ENCODE peak calls at places on chromosomes 5 and 9, in six cellular contexts. F is colonic mucosa, L is OCI-LY7, P is lower lobe of right lung, T is epithelial cell of proximal tubule, N is left ventricle myocardium inferior. B is an unnamed sample.

GRCh38 chr9:33044677-33045282 is 19.7 kb downstream of the DNAJA1 start:
- DNase-seq in N (no peak), L (no peak), T (no peak), P (no peak), F (peak), B (peak)

GRCh38 chr9:92151691-92152393 is 36.6 kb upstream of the SPTLC1 start:
- DNase-seq in L (no peak), N (peak), P (no peak), F (no peak), T (no peak), B (peak)

GRCh38 chr5:127027539-127027938 is 2.8 kb downstream of the MARCHF3 start:
- DNase-seq in T (no peak), P (no peak), N (no peak), F (no peak), L (no peak), B (no peak)

GRCh38 chr9:98226516-98226915 is 28.9 kb downstream of the TBC1D2 start:
- DNase-seq in F (no peak), L (no peak), P (no peak), N (no peak), T (no peak), B (no peak)

GRCh38 chr5:57493034-57493433 is 10.4 kb upstream of the ACTBL2 start:
- DNase-seq in P (no peak), L (no peak), F (no peak), T (peak), N (no peak), B (peak)

GRCh38 chr5:174271316-174271715 is 225.8 kb downstream of the NSG2 start:
- DNase-seq in F (no peak), P (no peak), T (no peak), N (no peak), L (no peak), B (no peak)

GRCh38 chr9:81361311-81361710 is 328.0 kb downstream of the TLE1 start:
- DNase-seq in L (no peak), F (no peak), N (no peak), T (no peak), P (no peak), B (no peak)

GRCh38 chr9:20790721-20791120 is 106.7 kb downstream of the FOCAD start:
- DNase-seq in P (no peak), F (no peak), T (no peak), L (no peak), N (no peak), B (no peak)

GRCh38 chr5:76641514-76642120 is 18.4 kb upstream of the F2RL2 start:
- DNase-seq in P (no peak), N (peak), F (peak), T (peak), L (peak), B (peak)

GRCh38 chr5:103441523-103441922 is 121.1 kb downstream of the NUDT12 start:
- DNase-seq in N (no peak), L (peak), P (no peak), T (no peak), F (no peak), B (no peak)

GRCh38 chr5:95113489-95113888 is 171.4 kb downstream of the MCTP1 start:
- DNase-seq in P (no peak), N (no peak), F (no peak), T (peak), L (no peak), B (peak)

GRCh38 chr5:89901983-89902382 is 507.6 kb downstream of the CETN3 start:
- DNase-seq in P (no peak), F (no peak), N (no peak), L (no peak), T (no peak), B (no peak)

GRCh38 chr9:72951043-72951442 is 1.8 kb downstream of the ALDH1A1 start:
- DNase-seq in T (no peak), L (no peak), P (no peak), N (no peak), F (no peak), B (no peak)

GRCh38 chr9:96555567-96556386 is 63.9 kb downstream of the CDC14B start:
- DNase-seq in N (no peak), F (no peak), L (no peak), T (no peak), P (no peak), B (peak)

GRCh38 chr9:133813749-133814585 is 75.8 kb upstream of the SARDH start:
- DNase-seq in L (no peak), P (no peak), N (peak), T (no peak), F (no peak), B (no peak)

GRCh38 chr9:137253717-137254623 is 1.2 kb upstream of the NELFB start:
- DNase-seq in T (no peak), N (no peak), P (no peak), F (peak), L (no peak), B (no peak)

GRCh38 chr5:54655266-54655665 is 137.7 kb downstream of the SNX18 start:
- DNase-seq in N (no peak), L (no peak), P (no peak), F (no peak), T (no peak), B (no peak)

GRCh38 chr5:14231156-14231555 is 88.0 kb downstream of the TRIO start:
- DNase-seq in T (no peak), N (no peak), L (no peak), F (no peak), P (no peak), B (no peak)

GRCh38 chr9:7671847-7672246 is 127.7 kb downstream of the DMAC1 start:
- DNase-seq in F (no peak), P (no peak), N (no peak), T (no peak), L (no peak), B (no peak)

GRCh38 chr5:112186401-112186990 is 232.6 kb downstream of the EPB41L4A start:
- DNase-seq in L (peak), F (peak), P (no peak), N (no peak), T (no peak), B (peak)

GRCh38 chr5:99590806-99591205 is 662.0 kb upstream of the CHD1 start:
- DNase-seq in P (no peak), N (no peak), L (no peak), F (no peak), T (no peak), B (no peak)

GRCh38 chr9:125240649-125240999 is 519 bp downstream of the HSPA5 start:
- DNase-seq in P (no peak), N (no peak), F (peak), L (peak), T (no peak), B (peak)

GRCh38 chr5:139637438-139638089 is 10.6 kb upstream of the CXXC5 start:
- DNase-seq in F (peak), L (peak), T (no peak), P (peak), N (peak), B (peak)

GRCh38 chr5:58241383-58241782 is 218.5 kb downstream of the PLK2 start:
- DNase-seq in L (no peak), N (no peak), P (no peak), T (no peak), F (no peak), B (no peak)

GRCh38 chr9:127903557-127904475 is 4.4 kb upstream of the ST6GALNAC6 start:
- DNase-seq in F (peak), P (peak), L (peak), N (peak), T (no peak), B (no peak)

GRCh38 chr9:14366071-14366470 is 52.1 kb upstream of the NFIB start:
- DNase-seq in F (no peak), T (no peak), N (no peak), P (no peak), L (no peak), B (peak)

GRCh38 chr5:172789687-172790495 is 18.9 kb upstream of the DUSP1 start:
- DNase-seq in T (no peak), N (no peak), F (peak), L (no peak), P (peak), B (no peak)

GRCh38 chr9:138008081-138008841 is 130.7 kb downstream of the CACNA1B start:
- DNase-seq in N (no peak), F (no peak), T (no peak), L (no peak), P (no peak), B (no peak)

GRCh38 chr5:95709967-95710650 is 21.0 kb upstream of the RHOBTB3 start:
- DNase-seq in F (no peak), N (peak), T (no peak), P (no peak), L (no peak), B (no peak)

GRCh38 chr5:5360878-5361520 is 61.5 kb upstream of the ICE1 start:
- DNase-seq in T (no peak), P (no peak), F (no peak), L (no peak), N (no peak), B (no peak)

GRCh38 chr9:100573655-100574260 is 4.1 kb upstream of the CAVIN4 start:
- DNase-seq in F (no peak), P (no peak), T (no peak), L (no peak), N (no peak), B (no peak)

GRCh38 chr5:150155258-150156032 is at the start of gene PDGFRB:
- DNase-seq in N (peak), T (no peak), F (peak), P (peak), L (no peak), B (peak)

GRCh38 chr5:175202461-175203065 is 241.4 kb downstream of the DRD1 start:
- DNase-seq in L (no peak), N (no peak), T (peak), F (no peak), P (no peak), B (peak)

GRCh38 chr5:90916947-90917800 is 358.6 kb downstream of the ADGRV1 start:
- DNase-seq in T (no peak), F (no peak), P (no peak), L (no peak), N (no peak), B (no peak)

GRCh38 chr9:122372856-122373845 is 2.3 kb downstream of the PTGS1 start:
- DNase-seq in P (no peak), N (no peak), F (no peak), T (no peak), L (no peak), B (no peak)

GRCh38 chr5:71946631-71947030 is 160.6 kb upstream of the MAP1B start:
- DNase-seq in T (no peak), P (no peak), L (no peak), N (no peak), F (no peak), B (no peak)

GRCh38 chr9:71975833-71976232 is 64.4 kb downstream of the C9orf85 start:
- DNase-seq in T (no peak), F (no peak), P (no peak), N (no peak), L (peak), B (no peak)

GRCh38 chr9:128341435-128341849 is 1.1 kb downstream of the SLC27A4 start:
- DNase-seq in P (peak), L (peak), N (peak), F (peak), T (peak), B (peak)

GRCh38 chr5:44891116-44891515 is 82.4 kb downstream of the MRPS30 start:
- DNase-seq in F (no peak), P (no peak), N (no peak), L (no peak), T (no peak), B (no peak)

GRCh38 chr5:179621551-179621971 is 1.9 kb downstream of the HNRNPH1 start:
- DNase-seq in P (no peak), L (no peak), N (no peak), T (no peak), F (no peak), B (no peak)

GRCh38 chr9:111236337-111236736 is 93.7 kb downstream of the OR2K2 start:
- DNase-seq in P (no peak), T (no peak), L (no peak), F (no peak), N (no peak), B (no peak)

GRCh38 chr9:111231801-111232580 is 98.0 kb downstream of the OR2K2 start:
- DNase-seq in F (no peak), T (no peak), P (no peak), L (no peak), N (no peak), B (no peak)

GRCh38 chr9:111233963-111234362 is 96.1 kb downstream of the OR2K2 start:
- DNase-seq in T (no peak), P (no peak), N (no peak), L (no peak), F (no peak), B (no peak)

GRCh38 chr9:111237447-111237846 is 92.6 kb downstream of the OR2K2 start:
- DNase-seq in F (no peak), N (no peak), T (no peak), L (no peak), P (no peak), B (no peak)

GRCh38 chr9:111232997-111233790 is 96.8 kb downstream of the OR2K2 start:
- DNase-seq in P (no peak), N (no peak), F (no peak), L (no peak), T (no peak), B (peak)
- H3K4me3 ChIP-seq in P (no peak), N (no peak), F (no peak), L (no peak), T (no peak), B (no peak)

GRCh38 chr5:64632251-64632650 is 58.1 kb upstream of the SHISAL2B start:
- DNase-seq in T (no peak), F (no peak), N (no peak), L (no peak), P (peak), B (peak)

GRCh38 chr5:64635056-64635686 is 55.1 kb upstream of the SHISAL2B start:
- DNase-seq in F (no peak), T (no peak), P (no peak), L (peak), N (no peak), B (peak)

GRCh38 chr5:64637144-64637543 is 53.2 kb upstream of the SHISAL2B start:
- DNase-seq in L (no peak), T (no peak), F (no peak), N (no peak), P (no peak), B (no peak)

GRCh38 chr5:64637837-64638443 is 52.4 kb upstream of the SHISAL2B start:
- DNase-seq in L (no peak), N (no peak), P (no peak), T (no peak), F (no peak), B (no peak)
- TF ChIP-seq CTCF in L (no peak), N (no peak), P (no peak), T (peak), F (no peak), B (peak)

GRCh38 chr9:88653926-88654325 is 118.9 kb downstream of the NXNL2 start:
- DNase-seq in T (no peak), F (no peak), L (no peak), N (no peak), P (no peak), B (peak)
- H3K4me3 ChIP-seq in T (no peak), F (no peak), L (no peak), N (no peak), P (no peak), B (no peak)

DNA sequence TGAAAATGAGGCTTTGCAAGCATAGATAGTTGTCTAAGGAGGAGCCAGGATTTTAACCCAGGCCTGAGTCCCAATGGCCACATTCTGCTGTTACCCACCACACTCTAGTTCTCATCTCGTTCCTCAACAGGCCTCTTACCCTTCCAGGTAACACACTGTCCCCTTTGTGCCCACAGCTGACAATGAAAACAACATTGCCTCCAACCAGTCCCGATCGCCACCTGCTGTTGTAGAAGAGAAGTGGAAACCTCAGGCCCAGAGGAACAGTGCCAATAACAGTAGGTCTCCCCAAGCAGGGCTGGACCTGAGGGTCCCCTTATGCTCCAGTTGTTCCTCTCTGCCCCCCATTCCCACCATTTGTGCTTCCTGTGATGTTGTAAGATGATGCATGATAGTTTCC is 30.4 kb downstream of the AMBP start:
- DNase-seq in F (peak), L (peak), N (no peak), P (no peak), T (no peak), B (no peak)
- TF ChIP-seq CTCF in F (peak), L (peak), N (peak), P (peak), T (peak), B (peak)

DNA sequence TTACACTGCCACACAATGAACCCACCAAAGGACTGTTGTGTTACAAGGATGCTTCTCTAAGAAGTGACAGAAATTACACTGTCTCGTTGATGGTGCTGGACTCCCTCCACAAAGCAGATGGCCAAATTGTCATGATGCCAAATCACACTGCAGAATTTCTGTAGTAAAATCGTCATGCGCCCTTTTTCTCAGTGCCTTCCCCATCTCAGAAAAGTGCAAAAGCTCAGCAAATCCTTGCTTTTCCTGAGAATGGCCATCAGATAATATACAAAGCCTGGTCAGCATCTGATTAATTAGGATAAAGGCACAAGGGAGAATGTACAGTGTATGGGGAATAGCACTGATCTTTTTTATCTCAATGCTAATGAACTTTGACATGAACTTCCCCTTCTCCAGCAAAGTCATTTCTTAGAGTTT is 545.8 kb downstream of the CSNK1G3 start:
- DNase-seq in F (no peak), T (no peak), L (peak), N (no peak), P (no peak), B (no peak)
- H3K4me3 ChIP-seq in F (no peak), T (no peak), L (peak), N (peak), P (no peak), B (no peak)

DNA sequence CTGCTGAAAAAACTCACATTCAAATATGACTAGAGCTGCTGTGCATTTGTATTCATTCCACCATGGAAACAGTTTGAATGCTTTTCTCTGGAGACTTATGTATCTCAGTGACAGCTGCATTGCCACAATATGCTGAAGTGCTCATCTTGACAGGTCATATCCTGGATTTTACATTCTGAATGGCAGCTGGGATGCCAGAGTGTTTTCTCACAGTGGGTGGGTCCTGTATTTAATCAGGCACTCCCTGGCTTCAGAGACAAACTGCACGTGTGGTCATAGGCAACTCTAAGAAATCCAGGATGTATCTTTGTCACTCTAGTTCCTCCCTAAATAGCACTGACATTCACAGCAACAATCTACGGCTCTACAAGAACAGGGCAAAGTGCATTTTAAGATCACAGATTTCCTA is 75.6 kb downstream of the ST8SIA4 start:
- DNase-seq in L (peak), N (no peak), F (peak), P (no peak), T (no peak), B (peak)
- TF ChIP-seq CTCF in L (no peak), N (no peak), F (no peak), P (no peak), T (no peak), B (no peak)

GRCh38 chr9:10729225-10729624 is 116.4 kb upstream of the PTPRD start:
- DNase-seq in L (no peak), T (no peak), P (no peak), N (no peak), F (no peak), B (no peak)
- H3K4me3 ChIP-seq in L (no peak), T (no peak), P (no peak), N (no peak), F (no peak), B (no peak)

DNA sequence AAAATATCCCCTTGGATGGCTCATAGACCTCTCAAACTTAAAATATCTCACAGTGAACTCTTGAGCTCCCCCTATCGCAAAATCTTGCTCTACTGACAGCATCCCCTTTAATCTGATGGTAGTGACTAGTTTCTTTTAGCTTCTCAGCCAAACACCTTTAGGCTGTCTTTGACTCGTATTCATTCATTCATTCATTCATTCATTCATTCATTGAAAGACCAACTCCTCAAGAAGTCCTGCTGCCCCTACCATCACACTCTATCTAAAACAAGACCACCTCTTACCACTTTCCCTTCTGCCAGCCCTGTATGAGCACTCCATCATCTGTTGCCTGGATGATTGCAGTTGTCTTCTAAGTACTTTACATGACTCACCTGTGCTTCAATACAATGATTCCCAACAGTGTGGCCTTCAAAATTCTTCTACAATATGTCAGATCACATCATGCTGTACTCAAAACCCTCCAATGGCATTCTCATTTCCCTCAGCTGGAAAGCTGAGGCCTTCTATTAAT is 46.8 kb downstream of the ITGA2 start:
- DNase-seq in F (no peak), P (no peak), N (no peak), L (peak), T (no peak), B (no peak)
- TF ChIP-seq CTCF in F (peak), P (peak), N (no peak), L (peak), T (peak), B (peak)